ENCODE peak calls at places on chromosomes 5 and 9, in ten cellular contexts. One of them, this sample, is unnamed.

GRCh38 chr5:111830333-111830732 is 73.3 kb upstream of the NREP start:
- DNase-seq in omental fat pad: no peak
- DNase-seq in cardiac fibroblast: peak; percentile 24
- DNase-seq in progenitor cell of endocrine pancreas: no peak
- DNase-seq in PC-9: peak; percentile 82
- DNase-seq in COR-L47: no peak
- DNase-seq in transverse colon: no peak
- DNase-seq in stimulated activated CD8-positive, alpha-beta memory T cell treated with anti-CD3 and anti-CD28 coated beads, Interleukin-7, amount 100 ng/mL, for 4 hours: no peak
- DNase-seq in A172: peak; percentile 83
- DNase-seq in GM03348: no peak
- DNase-seq in this sample: no peak

GRCh38 chr9:88663766-88664419 is 128.9 kb downstream of the NXNL2 start:
- DNase-seq in omental fat pad: no peak
- DNase-seq in cardiac fibroblast: peak; percentile 77
- DNase-seq in progenitor cell of endocrine pancreas: no peak
- DNase-seq in PC-9: no peak
- DNase-seq in COR-L47: no peak
- DNase-seq in transverse colon: no peak
- DNase-seq in stimulated activated CD8-positive, alpha-beta memory T cell treated with anti-CD3 and anti-CD28 coated beads, Interleukin-7, amount 100 ng/mL, for 4 hours: no peak
- DNase-seq in A172: no peak
- DNase-seq in GM03348: no peak
- DNase-seq in this sample: no peak

GRCh38 chr5:149135536-149136201 is 5.6 kb upstream of the ABLIM3 start:
- DNase-seq in omental fat pad: no peak
- DNase-seq in cardiac fibroblast: peak; percentile 70
- DNase-seq in progenitor cell of endocrine pancreas: no peak
- DNase-seq in PC-9: peak; percentile 93
- DNase-seq in COR-L47: no peak
- DNase-seq in transverse colon: no peak
- DNase-seq in stimulated activated CD8-positive, alpha-beta memory T cell treated with anti-CD3 and anti-CD28 coated beads, Interleukin-7, amount 100 ng/mL, for 4 hours: no peak
- DNase-seq in A172: peak; percentile 88
- DNase-seq in GM03348: peak; percentile 30
- DNase-seq in this sample: no peak

GRCh38 chr9:78101247-78101646 is 69.6 kb upstream of the GNAQ start:
- DNase-seq in omental fat pad: no peak
- DNase-seq in cardiac fibroblast: no peak
- DNase-seq in progenitor cell of endocrine pancreas: no peak
- DNase-seq in PC-9: no peak
- DNase-seq in COR-L47: no peak
- DNase-seq in transverse colon: no peak
- DNase-seq in stimulated activated CD8-positive, alpha-beta memory T cell treated with anti-CD3 and anti-CD28 coated beads, Interleukin-7, amount 100 ng/mL, for 4 hours: no peak
- DNase-seq in A172: no peak
- DNase-seq in GM03348: no peak
- DNase-seq in this sample: no peak

GRCh38 chr5:122775713-122776084 is 819 bp downstream of the SNX2 start:
- DNase-seq in omental fat pad: no peak
- DNase-seq in cardiac fibroblast: peak; percentile 31
- DNase-seq in progenitor cell of endocrine pancreas: no peak
- DNase-seq in PC-9: no peak
- DNase-seq in COR-L47: no peak
- DNase-seq in transverse colon: no peak
- DNase-seq in stimulated activated CD8-positive, alpha-beta memory T cell treated with anti-CD3 and anti-CD28 coated beads, Interleukin-7, amount 100 ng/mL, for 4 hours: no peak
- DNase-seq in A172: peak; percentile 5
- DNase-seq in GM03348: peak; percentile 11
- DNase-seq in this sample: no peak

GRCh38 chr9:130290353-130291181 is 25.0 kb downstream of the HMCN2 start:
- DNase-seq in omental fat pad: no peak
- DNase-seq in cardiac fibroblast: peak; percentile 13
- DNase-seq in progenitor cell of endocrine pancreas: no peak
- DNase-seq in PC-9: no peak
- DNase-seq in COR-L47: no peak
- DNase-seq in transverse colon: peak; percentile 31
- DNase-seq in stimulated activated CD8-positive, alpha-beta memory T cell treated with anti-CD3 and anti-CD28 coated beads, Interleukin-7, amount 100 ng/mL, for 4 hours: no peak
- DNase-seq in A172: no peak
- DNase-seq in GM03348: peak; percentile 51
- DNase-seq in this sample: no peak

GRCh38 chr5:175867587-175868347 is 3.6 kb upstream of the CPLX2 start:
- DNase-seq in omental fat pad: no peak
- DNase-seq in cardiac fibroblast: no peak
- DNase-seq in progenitor cell of endocrine pancreas: no peak
- DNase-seq in PC-9: no peak
- DNase-seq in COR-L47: peak; percentile 76
- DNase-seq in transverse colon: peak; percentile 58
- DNase-seq in stimulated activated CD8-positive, alpha-beta memory T cell treated with anti-CD3 and anti-CD28 coated beads, Interleukin-7, amount 100 ng/mL, for 4 hours: no peak
- DNase-seq in A172: no peak
- DNase-seq in GM03348: no peak
- DNase-seq in this sample: peak; percentile 44

GRCh38 chr5:59319286-59319685 is 574.2 kb downstream of the PDE4D start:
- DNase-seq in omental fat pad: no peak
- DNase-seq in cardiac fibroblast: no peak
- DNase-seq in progenitor cell of endocrine pancreas: no peak
- DNase-seq in PC-9: no peak
- DNase-seq in COR-L47: no peak
- DNase-seq in transverse colon: no peak
- DNase-seq in stimulated activated CD8-positive, alpha-beta memory T cell treated with anti-CD3 and anti-CD28 coated beads, Interleukin-7, amount 100 ng/mL, for 4 hours: no peak
- DNase-seq in A172: no peak
- DNase-seq in GM03348: no peak
- DNase-seq in this sample: no peak

GRCh38 chr5:156815988-156816599 is 34.0 kb upstream of the PPP1R2B start:
- DNase-seq in omental fat pad: no peak
- DNase-seq in cardiac fibroblast: peak; percentile 35
- DNase-seq in progenitor cell of endocrine pancreas: no peak
- DNase-seq in PC-9: no peak
- DNase-seq in COR-L47: peak; percentile 1
- DNase-seq in transverse colon: peak; percentile 17
- DNase-seq in stimulated activated CD8-positive, alpha-beta memory T cell treated with anti-CD3 and anti-CD28 coated beads, Interleukin-7, amount 100 ng/mL, for 4 hours: no peak
- DNase-seq in A172: peak; percentile 25
- DNase-seq in GM03348: peak; percentile 75
- DNase-seq in this sample: no peak

GRCh38 chr5:116423091-116423490 is 151.5 kb downstream of the SEMA6A start:
- DNase-seq in omental fat pad: no peak
- DNase-seq in cardiac fibroblast: no peak
- DNase-seq in progenitor cell of endocrine pancreas: no peak
- DNase-seq in PC-9: no peak
- DNase-seq in COR-L47: no peak
- DNase-seq in transverse colon: no peak
- DNase-seq in stimulated activated CD8-positive, alpha-beta memory T cell treated with anti-CD3 and anti-CD28 coated beads, Interleukin-7, amount 100 ng/mL, for 4 hours: no peak
- DNase-seq in A172: no peak
- DNase-seq in GM03348: no peak
- DNase-seq in this sample: no peak

GRCh38 chr5:177134653-177135225 is 1.2 kb downstream of the NSD1 start:
- DNase-seq in omental fat pad: no peak
- DNase-seq in cardiac fibroblast: no peak
- DNase-seq in progenitor cell of endocrine pancreas: no peak
- DNase-seq in PC-9: no peak
- DNase-seq in COR-L47: no peak
- DNase-seq in transverse colon: no peak
- DNase-seq in stimulated activated CD8-positive, alpha-beta memory T cell treated with anti-CD3 and anti-CD28 coated beads, Interleukin-7, amount 100 ng/mL, for 4 hours: no peak
- DNase-seq in A172: no peak
- DNase-seq in GM03348: no peak
- DNase-seq in this sample: no peak

GRCh38 chr5:10607023-10607665 is 43.3 kb downstream of the ANKRD33B start:
- DNase-seq in omental fat pad: no peak
- DNase-seq in cardiac fibroblast: peak; percentile 54
- DNase-seq in progenitor cell of endocrine pancreas: no peak
- DNase-seq in PC-9: no peak
- DNase-seq in COR-L47: no peak
- DNase-seq in transverse colon: peak; percentile 38
- DNase-seq in stimulated activated CD8-positive, alpha-beta memory T cell treated with anti-CD3 and anti-CD28 coated beads, Interleukin-7, amount 100 ng/mL, for 4 hours: no peak
- DNase-seq in A172: no peak
- DNase-seq in GM03348: no peak
- DNase-seq in this sample: no peak

GRCh38 chr9:121860744-121861143 is 209.3 kb downstream of the DAB2IP start:
- DNase-seq in omental fat pad: no peak
- DNase-seq in cardiac fibroblast: peak; percentile 92
- DNase-seq in progenitor cell of endocrine pancreas: no peak
- DNase-seq in PC-9: no peak
- DNase-seq in COR-L47: no peak
- DNase-seq in transverse colon: no peak
- DNase-seq in stimulated activated CD8-positive, alpha-beta memory T cell treated with anti-CD3 and anti-CD28 coated beads, Interleukin-7, amount 100 ng/mL, for 4 hours: no peak
- DNase-seq in A172: peak; percentile 70
- DNase-seq in GM03348: peak; percentile 75
- DNase-seq in this sample: no peak

GRCh38 chr5:88883059-88883565 is at the start of gene MEF2C:
- DNase-seq in omental fat pad: peak; percentile 24
- DNase-seq in cardiac fibroblast: peak; percentile 92
- DNase-seq in progenitor cell of endocrine pancreas: peak; percentile 16
- DNase-seq in PC-9: no peak
- DNase-seq in COR-L47: peak; percentile 71
- DNase-seq in transverse colon: peak; percentile 78
- DNase-seq in stimulated activated CD8-positive, alpha-beta memory T cell treated with anti-CD3 and anti-CD28 coated beads, Interleukin-7, amount 100 ng/mL, for 4 hours: no peak
- DNase-seq in A172: peak; percentile 87
- DNase-seq in GM03348: peak; percentile 74
- DNase-seq in this sample: peak; percentile 81

GRCh38 chr5:9168791-9169611 is 376.9 kb downstream of the SEMA5A start:
- DNase-seq in omental fat pad: no peak
- DNase-seq in cardiac fibroblast: peak; percentile 22
- DNase-seq in progenitor cell of endocrine pancreas: no peak
- DNase-seq in PC-9: no peak
- DNase-seq in COR-L47: no peak
- DNase-seq in transverse colon: no peak
- DNase-seq in stimulated activated CD8-positive, alpha-beta memory T cell treated with anti-CD3 and anti-CD28 coated beads, Interleukin-7, amount 100 ng/mL, for 4 hours: no peak
- DNase-seq in A172: no peak
- DNase-seq in GM03348: no peak
- DNase-seq in this sample: no peak

GRCh38 chr5:5018560-5018935 is 121.6 kb upstream of the ADAMTS16 start:
- DNase-seq in omental fat pad: no peak
- DNase-seq in cardiac fibroblast: no peak
- DNase-seq in progenitor cell of endocrine pancreas: no peak
- DNase-seq in PC-9: no peak
- DNase-seq in COR-L47: no peak
- DNase-seq in transverse colon: no peak
- DNase-seq in stimulated activated CD8-positive, alpha-beta memory T cell treated with anti-CD3 and anti-CD28 coated beads, Interleukin-7, amount 100 ng/mL, for 4 hours: no peak
- DNase-seq in A172: peak; percentile 56
- DNase-seq in GM03348: peak; percentile 71
- DNase-seq in this sample: no peak

GRCh38 chr5:140637722-140638473 is 1.4 kb upstream of the TMCO6 start:
- DNase-seq in omental fat pad: no peak
- DNase-seq in cardiac fibroblast: no peak
- DNase-seq in progenitor cell of endocrine pancreas: no peak
- DNase-seq in PC-9: no peak
- DNase-seq in COR-L47: no peak
- DNase-seq in transverse colon: no peak
- DNase-seq in stimulated activated CD8-positive, alpha-beta memory T cell treated with anti-CD3 and anti-CD28 coated beads, Interleukin-7, amount 100 ng/mL, for 4 hours: no peak
- DNase-seq in A172: no peak
- DNase-seq in GM03348: no peak
- DNase-seq in this sample: no peak

GRCh38 chr5:65779643-65780042 is 57.6 kb downstream of the NLN start:
- DNase-seq in omental fat pad: no peak
- DNase-seq in cardiac fibroblast: no peak
- DNase-seq in progenitor cell of endocrine pancreas: no peak
- DNase-seq in PC-9: no peak
- DNase-seq in COR-L47: no peak
- DNase-seq in transverse colon: no peak
- DNase-seq in stimulated activated CD8-positive, alpha-beta memory T cell treated with anti-CD3 and anti-CD28 coated beads, Interleukin-7, amount 100 ng/mL, for 4 hours: no peak
- DNase-seq in A172: no peak
- DNase-seq in GM03348: no peak
- DNase-seq in this sample: no peak

GRCh38 chr5:158676642-158677489 is 422.9 kb downstream of the EBF1 start:
- DNase-seq in omental fat pad: no peak
- DNase-seq in cardiac fibroblast: no peak
- DNase-seq in progenitor cell of endocrine pancreas: no peak
- DNase-seq in PC-9: no peak
- DNase-seq in COR-L47: no peak
- DNase-seq in transverse colon: peak; percentile 11
- DNase-seq in stimulated activated CD8-positive, alpha-beta memory T cell treated with anti-CD3 and anti-CD28 coated beads, Interleukin-7, amount 100 ng/mL, for 4 hours: no peak
- DNase-seq in A172: no peak
- DNase-seq in GM03348: no peak
- DNase-seq in this sample: no peak

GRCh38 chr5:75524071-75524470 is 12.4 kb downstream of the POLK start:
- DNase-seq in omental fat pad: no peak
- DNase-seq in cardiac fibroblast: no peak
- DNase-seq in progenitor cell of endocrine pancreas: no peak
- DNase-seq in PC-9: no peak
- DNase-seq in COR-L47: no peak
- DNase-seq in transverse colon: no peak
- DNase-seq in stimulated activated CD8-positive, alpha-beta memory T cell treated with anti-CD3 and anti-CD28 coated beads, Interleukin-7, amount 100 ng/mL, for 4 hours: no peak
- DNase-seq in A172: no peak
- DNase-seq in GM03348: peak; percentile 14
- DNase-seq in this sample: no peak

GRCh38 chr9:129321511-129322021 is 143.5 kb upstream of the IER5L start:
- DNase-seq in omental fat pad: no peak
- DNase-seq in cardiac fibroblast: no peak
- DNase-seq in progenitor cell of endocrine pancreas: no peak
- DNase-seq in PC-9: no peak
- DNase-seq in COR-L47: no peak
- DNase-seq in transverse colon: no peak
- DNase-seq in stimulated activated CD8-positive, alpha-beta memory T cell treated with anti-CD3 and anti-CD28 coated beads, Interleukin-7, amount 100 ng/mL, for 4 hours: no peak
- DNase-seq in A172: no peak
- DNase-seq in GM03348: no peak
- DNase-seq in this sample: no peak

GRCh38 chr5:127564002-127564769 is 46.7 kb downstream of the PRRC1 start:
- DNase-seq in omental fat pad: no peak
- DNase-seq in cardiac fibroblast: peak; percentile 78
- DNase-seq in progenitor cell of endocrine pancreas: peak; percentile 21
- DNase-seq in PC-9: peak; percentile 63
- DNase-seq in COR-L47: peak; percentile 74
- DNase-seq in transverse colon: peak; percentile 36
- DNase-seq in stimulated activated CD8-positive, alpha-beta memory T cell treated with anti-CD3 and anti-CD28 coated beads, Interleukin-7, amount 100 ng/mL, for 4 hours: peak; percentile 6
- DNase-seq in A172: peak; percentile 65
- DNase-seq in GM03348: peak; percentile 64
- DNase-seq in this sample: peak; percentile 53

GRCh38 chr5:155905359-155905758 is 421.6 kb upstream of the SGCD start:
- DNase-seq in omental fat pad: no peak
- DNase-seq in cardiac fibroblast: no peak
- DNase-seq in progenitor cell of endocrine pancreas: no peak
- DNase-seq in PC-9: no peak
- DNase-seq in COR-L47: no peak
- DNase-seq in transverse colon: no peak
- DNase-seq in stimulated activated CD8-positive, alpha-beta memory T cell treated with anti-CD3 and anti-CD28 coated beads, Interleukin-7, amount 100 ng/mL, for 4 hours: no peak
- DNase-seq in A172: no peak
- DNase-seq in GM03348: peak; percentile 41
- DNase-seq in this sample: no peak

This sample was measured in head of caudate nucleus.